ENCODE peak calls at places on chromosomes 4 and X, in six cellular contexts. One of them, this sample, is unnamed. For H3K9me3, the result is how much of the 10 kb centered on the place peaks cover.

GRCh38 chr4:58749206-58749605 is 1639.0 kb upstream of the IGFBP7 start:
- DNase-seq in tibial artery: no peak
- DNase-seq in left ventricle myocardium inferior: no peak
- DNase-seq in heart left ventricle: no peak
- DNase-seq in Panc1: no peak
- DNase-seq in CD4-positive, alpha-beta memory T cell: no peak
- DNase-seq in this sample: no peak

GRCh38 chrX:69179380-69179911 is 14.2 kb upstream of the PJA1 start:
- DNase-seq in tibial artery: no peak
- DNase-seq in left ventricle myocardium inferior: no peak
- DNase-seq in heart left ventricle: no peak
- DNase-seq in Panc1: no peak
- DNase-seq in CD4-positive, alpha-beta memory T cell: no peak
- DNase-seq in this sample: no peak

GRCh38 chr4:67659065-67659464 is 41.9 kb downstream of the UBA6 start:
- DNase-seq in tibial artery: no peak
- DNase-seq in left ventricle myocardium inferior: no peak
- DNase-seq in heart left ventricle: no peak
- DNase-seq in Panc1: no peak
- DNase-seq in CD4-positive, alpha-beta memory T cell: no peak
- DNase-seq in this sample: no peak

GRCh38 chr4:183988874-183989273 is 83.8 kb downstream of the STOX2 start:
- DNase-seq in tibial artery: no peak
- DNase-seq in left ventricle myocardium inferior: no peak
- DNase-seq in heart left ventricle: no peak
- DNase-seq in Panc1: no peak
- DNase-seq in CD4-positive, alpha-beta memory T cell: no peak
- DNase-seq in this sample: no peak

GRCh38 chr4:74033721-74034120 is 4.8 kb downstream of the CXCL3 start:
- DNase-seq in tibial artery: no peak
- DNase-seq in left ventricle myocardium inferior: no peak
- DNase-seq in heart left ventricle: no peak
- DNase-seq in Panc1: no peak
- DNase-seq in CD4-positive, alpha-beta memory T cell: no peak
- DNase-seq in this sample: no peak

GRCh38 chrX:18875256-18875878 is 108.5 kb downstream of the PHKA2 start:
- DNase-seq in tibial artery: no peak
- DNase-seq in left ventricle myocardium inferior: no peak
- DNase-seq in heart left ventricle: no peak
- DNase-seq in Panc1: no peak
- DNase-seq in CD4-positive, alpha-beta memory T cell: no peak
- DNase-seq in this sample: no peak

GRCh38 chr4:148431401-148431800 is 10.8 kb downstream of the NR3C2 start:
- DNase-seq in tibial artery: no peak
- DNase-seq in left ventricle myocardium inferior: no peak
- DNase-seq in heart left ventricle: no peak
- DNase-seq in Panc1: no peak
- DNase-seq in CD4-positive, alpha-beta memory T cell: no peak
- DNase-seq in this sample: no peak

GRCh38 chrX:110402091-110402854 is 43.6 kb downstream of the RTL9 start:
- DNase-seq in tibial artery: peak
- DNase-seq in left ventricle myocardium inferior: peak
- DNase-seq in heart left ventricle: no peak
- DNase-seq in Panc1: no peak
- DNase-seq in CD4-positive, alpha-beta memory T cell: no peak
- DNase-seq in this sample: no peak

GRCh38 chr4:79831701-79832514 is 241.1 kb downstream of the ANTXR2 start:
- DNase-seq in tibial artery: no peak
- DNase-seq in left ventricle myocardium inferior: no peak
- DNase-seq in heart left ventricle: no peak
- DNase-seq in Panc1: no peak
- DNase-seq in CD4-positive, alpha-beta memory T cell: no peak
- DNase-seq in this sample: no peak

GRCh38 chr4:114785570-114785969 is 187.0 kb downstream of the UGT8 start:
- DNase-seq in tibial artery: no peak
- DNase-seq in left ventricle myocardium inferior: no peak
- DNase-seq in heart left ventricle: no peak
- DNase-seq in Panc1: no peak
- DNase-seq in CD4-positive, alpha-beta memory T cell: no peak
- DNase-seq in this sample: no peak

GRCh38 chrX:108224727-108225455 is 133.3 kb downstream of the ATG4A start:
- DNase-seq in tibial artery: no peak
- DNase-seq in left ventricle myocardium inferior: no peak
- DNase-seq in heart left ventricle: no peak
- DNase-seq in Panc1: no peak
- DNase-seq in CD4-positive, alpha-beta memory T cell: no peak
- DNase-seq in this sample: no peak

GRCh38 chrX:130024127-130024526 is 41.7 kb downstream of the BCORL1 start:
- DNase-seq in tibial artery: peak
- DNase-seq in left ventricle myocardium inferior: peak
- DNase-seq in heart left ventricle: peak
- DNase-seq in Panc1: no peak
- DNase-seq in CD4-positive, alpha-beta memory T cell: peak
- DNase-seq in this sample: peak

GRCh38 chrX:44945736-44946135 is 72.7 kb downstream of the KDM6A start:
- DNase-seq in tibial artery: no peak
- DNase-seq in left ventricle myocardium inferior: no peak
- DNase-seq in heart left ventricle: no peak
- DNase-seq in Panc1: no peak
- DNase-seq in CD4-positive, alpha-beta memory T cell: peak
- DNase-seq in this sample: no peak
- H3K9me3 ChIP-seq in tibial artery: under half
- H3K9me3 ChIP-seq in left ventricle myocardium inferior: under half
- H3K9me3 ChIP-seq in heart left ventricle: under half
- H3K9me3 ChIP-seq in Panc1: under half
- H3K9me3 ChIP-seq in CD4-positive, alpha-beta memory T cell: under half
- H3K9me3 ChIP-seq in this sample: under half

GRCh38 chr4:94416335-94416734 is 35.4 kb upstream of the PDLIM5 start:
- DNase-seq in tibial artery: no peak
- DNase-seq in left ventricle myocardium inferior: no peak
- DNase-seq in heart left ventricle: no peak
- DNase-seq in Panc1: no peak
- DNase-seq in CD4-positive, alpha-beta memory T cell: no peak
- DNase-seq in this sample: no peak

GRCh38 chr4:94419549-94419948 is 32.2 kb upstream of the PDLIM5 start:
- DNase-seq in tibial artery: no peak
- DNase-seq in left ventricle myocardium inferior: no peak
- DNase-seq in heart left ventricle: no peak
- DNase-seq in Panc1: no peak
- DNase-seq in CD4-positive, alpha-beta memory T cell: no peak
- DNase-seq in this sample: no peak

GRCh38 chr4:94419956-94420355 is 31.8 kb upstream of the PDLIM5 start:
- DNase-seq in tibial artery: no peak
- DNase-seq in left ventricle myocardium inferior: no peak
- DNase-seq in heart left ventricle: no peak
- DNase-seq in Panc1: no peak
- DNase-seq in CD4-positive, alpha-beta memory T cell: no peak
- DNase-seq in this sample: no peak

GRCh38 chr4:94416981-94417380 is 34.8 kb upstream of the PDLIM5 start:
- DNase-seq in tibial artery: no peak
- DNase-seq in left ventricle myocardium inferior: no peak
- DNase-seq in heart left ventricle: no peak
- DNase-seq in Panc1: no peak
- DNase-seq in CD4-positive, alpha-beta memory T cell: no peak
- DNase-seq in this sample: no peak

DNA sequence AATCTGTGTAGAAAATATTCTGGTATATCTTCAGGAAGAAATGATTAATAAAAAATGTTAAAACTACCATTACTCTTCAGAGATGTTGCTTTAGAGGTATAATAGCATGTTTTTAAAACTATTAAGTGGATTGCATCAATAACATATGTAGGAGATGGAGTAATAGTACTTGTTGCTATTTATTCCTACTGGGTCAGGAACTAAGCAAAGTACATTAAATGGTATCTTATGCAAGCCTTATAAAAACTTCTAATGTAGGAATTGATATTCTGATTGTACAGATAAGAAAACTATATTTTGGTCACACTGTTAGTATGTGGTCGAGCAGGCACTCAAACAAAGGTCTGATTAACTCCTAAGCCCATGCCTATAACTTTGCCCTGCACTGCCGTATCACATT is 31.4 kb upstream of the PDLIM5 start:
- DNase-seq in tibial artery: no peak
- DNase-seq in left ventricle myocardium inferior: no peak
- DNase-seq in heart left ventricle: no peak
- DNase-seq in Panc1: no peak
- DNase-seq in CD4-positive, alpha-beta memory T cell: no peak
- DNase-seq in this sample: no peak
- H3K9me3 ChIP-seq in tibial artery: under half
- H3K9me3 ChIP-seq in left ventricle myocardium inferior: under half
- H3K9me3 ChIP-seq in heart left ventricle: under half
- H3K9me3 ChIP-seq in Panc1: under half
- H3K9me3 ChIP-seq in CD4-positive, alpha-beta memory T cell: under half
- H3K9me3 ChIP-seq in this sample: under half

GRCh38 chrX:34058005-34058404 is 74.1 kb downstream of the FAM47A start:
- DNase-seq in tibial artery: no peak
- DNase-seq in left ventricle myocardium inferior: no peak
- DNase-seq in heart left ventricle: no peak
- DNase-seq in Panc1: no peak
- DNase-seq in CD4-positive, alpha-beta memory T cell: no peak
- DNase-seq in this sample: no peak

DNA sequence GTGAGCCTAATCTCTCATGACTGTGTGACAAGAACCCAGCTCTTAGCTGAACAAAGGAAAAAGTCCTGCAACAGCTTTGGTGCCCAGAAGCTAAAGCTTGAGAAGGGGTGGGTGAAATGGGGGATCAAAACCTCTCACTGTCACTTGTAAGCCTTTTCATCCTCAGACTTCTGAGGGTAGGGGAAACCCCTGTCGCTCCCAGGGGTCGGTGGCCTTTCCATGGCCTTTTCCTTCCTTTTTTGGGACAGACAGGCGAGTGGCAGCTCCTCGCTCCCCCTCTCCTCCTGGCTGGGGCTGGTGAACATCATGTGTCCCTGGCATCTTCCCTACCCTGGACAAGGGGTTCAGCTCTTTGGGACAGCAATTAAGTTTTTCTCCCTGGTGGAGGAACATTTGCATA is 78.2 kb downstream of the FAM47A start:
- DNase-seq in tibial artery: no peak
- DNase-seq in left ventricle myocardium inferior: no peak
- DNase-seq in heart left ventricle: no peak
- DNase-seq in Panc1: no peak
- DNase-seq in CD4-positive, alpha-beta memory T cell: no peak
- DNase-seq in this sample: no peak
- H3K9me3 ChIP-seq in tibial artery: under half
- H3K9me3 ChIP-seq in left ventricle myocardium inferior: under half
- H3K9me3 ChIP-seq in heart left ventricle: under half
- H3K9me3 ChIP-seq in Panc1: under half
- H3K9me3 ChIP-seq in CD4-positive, alpha-beta memory T cell: under half
- H3K9me3 ChIP-seq in this sample: under half

DNA sequence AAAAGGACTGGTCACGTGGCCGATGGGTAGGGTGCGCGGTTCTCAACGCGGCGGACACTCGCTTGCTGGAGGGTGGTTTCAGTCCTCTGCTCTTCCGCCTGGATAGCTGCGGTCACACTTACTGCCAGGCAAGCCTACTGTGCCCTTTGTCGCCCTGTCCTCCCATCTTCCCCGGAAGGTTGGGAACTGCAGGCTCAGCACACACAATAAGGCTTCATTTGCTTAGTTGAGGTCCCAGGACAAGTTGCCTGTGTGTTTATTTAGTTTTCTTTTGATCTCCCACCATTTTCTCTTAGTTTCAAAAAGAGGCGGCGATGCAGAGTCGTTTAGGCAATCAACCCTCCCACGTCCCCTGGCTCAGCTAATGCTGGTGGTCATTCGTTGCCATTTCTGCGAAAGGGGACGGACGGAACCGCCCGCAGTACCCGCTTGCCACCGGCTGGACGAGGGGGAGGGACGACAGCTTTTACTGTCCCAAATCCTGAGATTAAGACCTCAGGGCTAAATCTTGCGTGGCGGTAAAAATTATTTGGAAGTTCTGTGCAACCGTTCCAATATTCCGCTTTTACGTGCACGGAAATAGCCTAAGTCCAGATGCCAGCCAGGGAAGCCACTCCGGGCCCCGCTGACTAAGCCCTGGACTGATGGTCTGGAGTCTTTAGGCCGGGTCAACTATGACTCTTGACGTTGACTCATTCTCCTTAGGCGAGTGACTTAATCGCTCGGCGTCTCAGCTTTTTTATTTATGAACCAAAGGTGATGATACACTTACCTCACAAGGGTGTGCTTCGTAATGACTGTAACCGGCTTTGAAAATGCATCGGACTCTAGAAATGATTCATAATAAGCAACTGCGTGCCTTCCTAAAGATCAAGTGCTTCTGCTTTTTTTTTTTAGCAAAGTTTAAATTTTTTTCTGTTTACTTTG is 671 bp upstream of the EIF4E start:
- DNase-seq in tibial artery: peak
- DNase-seq in left ventricle myocardium inferior: peak
- DNase-seq in heart left ventricle: peak
- DNase-seq in Panc1: peak
- DNase-seq in CD4-positive, alpha-beta memory T cell: peak
- DNase-seq in this sample: peak
- H3K9me3 ChIP-seq in tibial artery: under half
- H3K9me3 ChIP-seq in left ventricle myocardium inferior: under half
- H3K9me3 ChIP-seq in heart left ventricle: under half
- H3K9me3 ChIP-seq in Panc1: under half
- H3K9me3 ChIP-seq in CD4-positive, alpha-beta memory T cell: under half
- H3K9me3 ChIP-seq in this sample: under half

DNA sequence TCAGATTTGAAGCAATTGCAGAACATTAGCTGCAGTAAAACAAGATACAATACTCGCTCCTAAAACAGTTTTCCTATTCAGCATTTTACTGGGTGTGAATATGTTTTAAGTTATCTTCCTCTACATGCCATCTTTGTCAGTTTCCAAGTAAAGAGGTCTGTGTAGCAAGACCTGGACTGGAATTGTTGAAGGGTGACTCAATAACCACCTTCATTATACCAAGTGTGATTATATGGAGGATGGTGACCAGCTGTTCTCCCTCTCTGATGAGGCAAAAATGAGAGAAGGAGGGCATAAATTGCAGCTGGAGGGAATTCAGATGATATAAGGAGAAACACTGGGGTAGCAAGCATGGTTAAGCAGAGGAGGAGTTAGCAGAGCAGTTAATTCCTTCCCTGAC is 922.1 kb upstream of the SLIT2 start:
- DNase-seq in tibial artery: no peak
- DNase-seq in left ventricle myocardium inferior: no peak
- DNase-seq in heart left ventricle: no peak
- DNase-seq in Panc1: no peak
- DNase-seq in CD4-positive, alpha-beta memory T cell: no peak
- DNase-seq in this sample: no peak
- H3K9me3 ChIP-seq in tibial artery: under half
- H3K9me3 ChIP-seq in left ventricle myocardium inferior: under half
- H3K9me3 ChIP-seq in heart left ventricle: under half
- H3K9me3 ChIP-seq in Panc1: under half
- H3K9me3 ChIP-seq in CD4-positive, alpha-beta memory T cell: under half
- H3K9me3 ChIP-seq in this sample: under half